ENCODE peak calls at places on chromosomes 12 and 14, in nine cellular contexts. H is body of pancreas, D is cardiac muscle cell, X is fibroblast of mammary gland, S is WTC11, I is HFFc6, C is GM13977, U is uterus, Y is coronary artery. V is an unnamed sample.
A peak's percentile ranks its signal among the peaks of the same experiment; 100 is the strongest.

GRCh38 chr12:49228653-49229052 is 36.2 kb upstream of the TUBA1C start:
- DNase-seq in I (no peak), X (no peak), H (no peak), Y (no peak), D (no peak), S (no peak), U (no peak), C (no peak), V (no peak)

GRCh38 chr14:104881369-104881979 is 16.4 kb downstream of the CEP170B start:
- DNase-seq in H (no peak), X (no peak), U (no peak), Y (no peak), C (no peak), D (peak; percentile 87), S (no peak), I (no peak), V (no peak)

GRCh38 chr12:39872425-39872824 is 233.5 kb downstream of the SLC2A13 start:
- DNase-seq in C (no peak), I (no peak), H (no peak), X (peak; percentile 16), S (no peak), U (no peak), Y (no peak), D (no peak), V (peak; percentile 26)

GRCh38 chr12:120220838-120221575 is 20.1 kb upstream of the RPLP0 start:
- DNase-seq in X (no peak), S (no peak), C (no peak), H (no peak), Y (no peak), D (no peak), I (no peak), U (no peak), V (no peak)

GRCh38 chr12:87995581-87996178 is 33.5 kb downstream of the C12orf50 start:
- DNase-seq in I (peak; percentile 53), H (peak; percentile 68), D (peak; percentile 80), C (peak; percentile 27), X (peak; percentile 77), Y (no peak), U (peak; percentile 22), S (peak; percentile 70), V (peak; percentile 82)

GRCh38 chr14:70785556-70785955 is 23.8 kb downstream of the MAP3K9 start:
- DNase-seq in X (peak; percentile 10), H (no peak), S (no peak), U (no peak), D (no peak), I (no peak), C (no peak), Y (no peak), V (no peak)

GRCh38 chr14:52048641-52049204 is 20.1 kb downstream of the NID2 start:
- DNase-seq in X (peak; percentile 42), C (no peak), U (no peak), H (no peak), Y (no peak), S (no peak), I (no peak), D (no peak), V (peak; percentile 54)

GRCh38 chr12:79618848-79619404 is 71.8 kb downstream of the PAWR start:
- DNase-seq in X (peak; percentile 57), C (no peak), H (no peak), I (peak; percentile 59), D (no peak), U (no peak), Y (no peak), S (no peak), V (peak; percentile 78)

GRCh38 chr14:45251912-45252311 is 1.1 kb downstream of the MIS18BP1 start:
- DNase-seq in H (no peak), D (no peak), X (peak; percentile 41), U (no peak), C (peak; percentile 76), Y (no peak), S (no peak), I (no peak), V (peak; percentile 49)

GRCh38 chr14:45252356-45253069 is 489 bp downstream of the MIS18BP1 start:
- DNase-seq in U (no peak), S (no peak), H (no peak), D (no peak), X (peak; percentile 22), C (no peak), I (no peak), Y (no peak), V (peak; percentile 16)

GRCh38 chr14:45253754-45254300 is 825 bp upstream of the MIS18BP1 start:
- DNase-seq in S (no peak), D (no peak), X (peak; percentile 48), Y (no peak), H (peak; percentile 41), U (no peak), I (no peak), C (no peak), V (peak; percentile 82)

GRCh38 chr14:45254771-45255170 is 1.8 kb upstream of the MIS18BP1 start:
- DNase-seq in Y (no peak), C (no peak), I (no peak), X (no peak), D (no peak), S (no peak), H (no peak), U (no peak), V (no peak)

DNA sequence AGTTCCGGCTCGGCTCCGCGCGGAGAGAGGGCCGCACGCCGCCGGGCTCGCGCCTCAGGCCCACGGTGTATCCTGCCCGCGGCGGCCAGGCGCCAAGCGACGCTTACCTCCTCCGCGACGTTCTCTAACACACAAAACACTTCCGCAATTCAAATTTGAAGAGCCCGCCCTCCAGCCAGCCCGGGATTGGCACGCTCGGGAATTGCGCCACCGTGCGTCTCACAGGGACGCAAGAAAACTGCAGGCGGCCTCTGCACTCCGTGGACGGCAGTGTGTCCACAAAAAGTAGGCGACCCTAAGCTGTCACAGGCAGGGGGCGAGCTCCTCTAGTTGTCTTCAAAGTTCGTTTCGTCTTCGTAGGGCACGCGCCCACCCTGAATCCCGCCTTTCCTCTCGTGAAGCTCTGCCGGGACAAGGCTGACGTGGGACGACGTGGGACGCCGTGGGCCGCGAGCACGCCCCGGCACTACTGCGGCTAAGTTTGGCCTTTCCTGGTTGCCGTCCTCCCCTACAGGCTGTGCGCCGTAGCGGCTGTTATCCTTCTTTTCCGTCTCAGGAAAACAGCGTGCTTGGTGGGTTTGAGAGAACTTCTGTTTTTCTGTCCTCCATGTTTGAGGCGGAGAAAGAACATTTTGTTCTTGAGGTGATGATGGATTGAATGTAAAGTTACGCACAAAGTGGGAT is at the start of gene MIS18BP1:
- DNase-seq in I (peak; percentile 97), U (peak; percentile 94), D (peak; percentile 95), C (peak; percentile 86), H (peak; percentile 96), S (peak; percentile 95), X (peak; percentile 96), Y (peak; percentile 96), V (peak; percentile 98)
- TF ChIP-seq CTCF in I (peak; percentile 93), U (peak; percentile 76), D (peak; percentile 64), C (peak; percentile 76), H (peak; percentile 79), S (peak; percentile 57), X (peak; percentile 51), Y (peak; percentile 47), V (peak; percentile 52)

GRCh38 chr12:23950011-23950774 is 723 bp upstream of the SOX5 start:
- DNase-seq in U (no peak), I (no peak), C (no peak), Y (no peak), H (no peak), X (peak; percentile 19), D (peak; percentile 36), S (no peak), V (peak; percentile 33)

GRCh38 chr12:23952071-23952470 is 2.6 kb upstream of the SOX5 start:
- DNase-seq in U (no peak), D (no peak), H (no peak), X (no peak), Y (no peak), C (no peak), I (no peak), S (no peak), V (no peak)

GRCh38 chr12:23950775-23951391 is 1.4 kb upstream of the SOX5 start:
- DNase-seq in D (peak; percentile 20), I (no peak), X (peak; percentile 19), S (peak; percentile 12), H (no peak), U (peak; percentile 20), Y (no peak), C (no peak), V (peak; percentile 20)

GRCh38 chr12:23947395-23947794 is 2.1 kb downstream of the SOX5 start:
- DNase-seq in I (no peak), Y (no peak), S (no peak), X (no peak), D (no peak), C (no peak), H (no peak), U (no peak), V (no peak)

DNA sequence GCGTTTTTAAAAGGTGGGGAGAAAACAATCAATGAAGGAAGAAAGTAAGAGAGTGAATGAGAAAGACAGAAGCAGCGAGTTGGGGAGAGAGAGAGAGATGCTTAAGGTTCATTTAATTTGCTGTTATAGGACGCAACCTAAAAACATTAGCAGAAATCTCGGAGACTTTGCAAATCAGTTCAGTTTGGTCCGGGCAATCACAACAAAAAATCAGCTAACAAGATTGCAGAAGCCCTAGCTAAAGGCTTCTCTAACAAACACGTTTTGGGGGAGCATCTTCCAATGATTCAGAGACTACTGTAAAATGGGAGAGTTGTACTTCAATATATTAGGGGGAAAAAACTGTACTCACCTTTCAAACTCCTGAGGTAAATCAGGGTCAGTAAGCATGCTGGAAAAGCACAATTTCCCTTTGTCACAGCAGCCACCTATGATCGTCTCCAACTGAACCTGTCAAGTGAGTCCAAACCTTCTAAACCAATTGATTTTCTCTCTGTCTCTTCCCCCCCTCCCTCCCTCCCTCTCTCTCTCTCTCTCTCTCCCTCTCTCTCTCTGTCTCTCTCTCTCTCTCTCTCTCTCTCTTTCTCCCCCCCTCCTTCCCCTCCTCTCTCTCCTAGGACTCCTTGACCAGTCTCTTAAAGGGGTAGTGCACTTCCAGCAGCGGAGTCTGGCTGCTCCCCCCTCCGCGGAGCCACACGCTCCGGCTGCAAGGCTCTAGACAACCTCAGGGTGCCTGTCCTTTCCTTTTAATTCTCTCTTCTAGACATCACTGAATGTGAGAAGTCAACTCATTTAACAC is at the start of gene SOX5:
- DNase-seq in Y (no peak), H (peak; percentile 15), D (peak; percentile 73), I (no peak), X (peak; percentile 75), C (no peak), S (peak; percentile 30), U (peak; percentile 18), V (peak; percentile 73)
- TF ChIP-seq CTCF in Y (peak; percentile 50), H (no peak), D (no peak), I (no peak), X (no peak), C (no peak), S (no peak), U (peak; percentile 36), V (no peak)

GRCh38 chr14:41609704-41610183 is 3.1 kb downstream of the LRFN5 start:
- DNase-seq in I (no peak), D (peak; percentile 85), U (peak; percentile 20), S (peak; percentile 81), C (no peak), H (no peak), Y (no peak), X (peak; percentile 74), V (peak; percentile 7)
- TF ChIP-seq CTCF in I (no peak), D (peak; percentile 43), U (no peak), S (no peak), C (no peak), H (no peak), Y (no peak), X (peak; percentile 43), V (no peak)

GRCh38 chr12:54016478-54016964 is 7.7 kb downstream of the HOXC8 start:
- DNase-seq in I (peak; percentile 68), D (no peak), C (no peak), Y (no peak), X (peak; percentile 96), U (peak; percentile 49), S (no peak), H (no peak), V (no peak)

GRCh38 chr12:54016051-54016450 is 7.3 kb downstream of the HOXC8 start:
- DNase-seq in X (no peak), D (no peak), Y (no peak), S (no peak), C (no peak), U (no peak), H (no peak), I (no peak), V (no peak)

GRCh38 chr12:54017845-54018607 is 9.2 kb downstream of the HOXC8 start:
- DNase-seq in S (peak; percentile 83), U (peak; percentile 62), Y (no peak), I (peak; percentile 28), X (peak; percentile 95), C (peak; percentile 97), D (peak; percentile 71), H (peak; percentile 65), V (peak; percentile 31)

GRCh38 chr12:54018608-54018984 is 9.6 kb upstream of the HOXC6 start:
- DNase-seq in S (no peak), I (no peak), D (no peak), C (no peak), X (peak; percentile 80), Y (no peak), U (no peak), H (no peak), V (no peak)

GRCh38 chr12:54017027-54017788 is 8.4 kb downstream of the HOXC8 start:
- DNase-seq in X (peak; percentile 51), D (no peak), U (no peak), I (no peak), Y (no peak), C (no peak), H (no peak), S (no peak), V (no peak)
- TF ChIP-seq CTCF in X (peak; percentile 4), D (no peak), U (no peak), I (no peak), Y (no peak), C (no peak), H (no peak), S (no peak), V (no peak)

V was measured in cardiac fibroblast.